ENCODE peak calls at places on chromosomes 5 and 9, in six cellular contexts. N is iris pigment epithelial cell; S is stimulated activated CD8-positive, alpha-beta memory T cell treated with anti-CD3 and anti-CD28 coated beads, Interleukin-7, amount 100 ng/mL, for 1 hour; Z is anterior cingulate cortex; Y is left ventricle myocardium inferior; O is H9. H is an unnamed sample.

GRCh38 chr5:124154714-124155113 is 591.7 kb downstream of the ZNF608 start:
- DNase-seq in Z (no peak), S (no peak), O (no peak), Y (no peak), N (no peak), H (no peak)

GRCh38 chr5:50595199-50595598 is 71.2 kb upstream of the PARP8 start:
- DNase-seq in S (no peak), Z (no peak), N (peak), Y (no peak), O (no peak), H (no peak)

GRCh38 chr5:93794954-93795353 is 53.6 kb upstream of the POU5F2 start:
- DNase-seq in Y (no peak), O (no peak), Z (no peak), N (no peak), S (no peak), H (no peak)

GRCh38 chr5:172868436-172868923 is 34.4 kb downstream of the ERGIC1 start:
- DNase-seq in S (no peak), Z (no peak), N (peak), Y (no peak), O (no peak), H (no peak)

GRCh38 chr9:109335929-109336328 is 15.1 kb upstream of the EPB41L4B start:
- DNase-seq in N (peak), Y (no peak), Z (no peak), S (no peak), O (no peak), H (no peak)

GRCh38 chr5:178839319-178839704 is 20.4 kb upstream of the ZNF354B start:
- DNase-seq in Z (peak), N (peak), S (no peak), O (peak), Y (peak), H (no peak)

GRCh38 chr9:94480205-94480604 is 74.7 kb upstream of the PCAT7 start:
- DNase-seq in Y (no peak), N (no peak), O (no peak), S (no peak), Z (no peak), H (no peak)

GRCh38 chr5:114176356-114176755 is 185.5 kb upstream of the KCNN2 start:
- DNase-seq in S (no peak), N (peak), Z (no peak), O (no peak), Y (no peak), H (no peak)

GRCh38 chr5:143244000-143244736 is 159.3 kb downstream of the NR3C1 start:
- DNase-seq in Y (peak), S (no peak), O (no peak), N (peak), Z (peak), H (no peak)

GRCh38 chr9:112025886-112026285 is 129.3 kb downstream of the UGCG start:
- DNase-seq in Y (no peak), N (no peak), Z (no peak), S (no peak), O (no peak), H (no peak)

GRCh38 chr5:102628449-102629175 is 126.5 kb upstream of the PAM start:
- DNase-seq in O (no peak), N (peak), Y (no peak), S (no peak), Z (no peak), H (no peak)